ENCODE peak calls at places on chromosomes 6 and 20, in four cellular contexts. S, T, D and H are unnamed samples.
A peak's percentile ranks its signal among the peaks of the same experiment; 100 is the strongest.

GRCh38 chr20:37233471-37234253 is 28.0 kb downstream of the GHRH start:
- DNase-seq in T (no peak), S (no peak), D (no peak), H (no peak)

GRCh38 chr6:21073318-21073839 is 520.2 kb upstream of the SOX4 start:
- DNase-seq in S (no peak), D (no peak), T (no peak), H (no peak)

GRCh38 chr6:159473435-159473834 is 219.6 kb downstream of the SOD2 start:
- DNase-seq in D (no peak), S (no peak), T (no peak), H (peak; percentile 76)

GRCh38 chr6:34791164-34791841 is 580 bp upstream of the BLTP3A start:
- DNase-seq in D (peak; percentile 64), S (peak; percentile 51), T (peak; percentile 56), H (peak; percentile 71)

GRCh38 chr20:61263084-61263695 is 11.1 kb downstream of the CDH4 start:
- DNase-seq in T (no peak), D (no peak), S (no peak), H (no peak)

GRCh38 chr20:298755-299391 is 1.5 kb downstream of the ZCCHC3 start:
- DNase-seq in D (no peak), S (no peak), T (no peak), H (no peak)

GRCh38 chr6:161694995-161695394 is 421.1 kb upstream of the AGPAT4 start:
- DNase-seq in S (no peak), D (no peak), T (no peak), H (no peak)

GRCh38 chr20:44885392-44886275 is at the start of gene YWHAB:
- DNase-seq in D (peak; percentile 99), S (peak; percentile 99), T (peak; percentile 99), H (peak; percentile 99)

GRCh38 chr6:34462561-34462971 is 3.3 kb upstream of the PACSIN1 start:
- DNase-seq in D (peak; percentile 39), T (no peak), S (peak; percentile 50), H (no peak)

GRCh38 chr20:5806457-5807263 is 56.5 kb downstream of the SHLD1 start:
- DNase-seq in S (no peak), T (no peak), D (no peak), H (no peak)

GRCh38 chr6:25637946-25638345 is 14.1 kb upstream of the SCGN start:
- DNase-seq in D (peak; percentile 20), T (no peak), S (no peak), H (no peak)

GRCh38 chr6:84065718-84066290 is 32.2 kb downstream of the MRAP2 start:
- DNase-seq in D (no peak), T (no peak), S (no peak), H (no peak)

GRCh38 chr6:170189236-170189635 is 101.6 kb downstream of the DLL1 start:
- DNase-seq in S (no peak), D (no peak), T (no peak), H (no peak)

GRCh38 chr6:89936177-89936576 is 41.9 kb downstream of the GJA10 start:
- DNase-seq in D (no peak), S (no peak), T (no peak), H (no peak)

GRCh38 chr6:66662721-66663120 is 955.7 kb upstream of the EYS start:
- DNase-seq in D (no peak), S (no peak), T (no peak), H (no peak)

GRCh38 chr6:138258991-138259390 is 40.7 kb upstream of the PBOV1 start:
- DNase-seq in T (no peak), S (peak; percentile 61), D (no peak), H (no peak)

GRCh38 chr6:89311853-89312531 is 3.1 kb downstream of the GABRR2 start:
- DNase-seq in D (peak; percentile 55), T (peak; percentile 69), S (peak; percentile 75), H (peak; percentile 86)

GRCh38 chr20:17870063-17870740 is 98.4 kb downstream of the SNX5 start:
- DNase-seq in D (no peak), S (no peak), T (peak; percentile 74), H (no peak)

GRCh38 chr6:154410619-154411044 is 54.0 kb upstream of the IPCEF1 start:
- DNase-seq in T (peak; percentile 77), D (peak; percentile 28), S (no peak), H (peak; percentile 75)

GRCh38 chr6:40930555-40930954 is 108.5 kb downstream of the UNC5CL start:
- DNase-seq in D (peak; percentile 14), T (no peak), S (peak; percentile 38), H (no peak)

GRCh38 chr20:20711413-20711812 is 1.0 kb downstream of the RALGAPA2 start:
- DNase-seq in D (peak; percentile 38), S (no peak), T (no peak), H (no peak)

GRCh38 chr6:39152247-39152646 is 37.3 kb upstream of the SAYSD1 start:
- DNase-seq in S (no peak), D (no peak), T (no peak), H (no peak)

GRCh38 chr6:157428418-157429202 is 47.6 kb downstream of the ZDHHC14 start:
- DNase-seq in D (no peak), S (no peak), T (no peak), H (no peak)

GRCh38 chr20:60652615-60653014 is 599.4 kb upstream of the CDH4 start:
- DNase-seq in D (no peak), T (no peak), S (no peak), H (no peak)

GRCh38 chr6:14796974-14797762 is 448.7 kb upstream of the JARID2 start:
- DNase-seq in T (no peak), S (no peak), D (no peak), H (no peak)

GRCh38 chr20:63313349-63314014 is 20.5 kb downstream of the COL20A1 start:
- DNase-seq in D (no peak), T (no peak), S (no peak), H (no peak)

GRCh38 chr20:38414769-38415450 is 20.2 kb downstream of the SNHG17 start:
- DNase-seq in S (no peak), D (no peak), T (peak; percentile 13), H (no peak)

GRCh38 chr20:19104186-19104585 is 108.3 kb upstream of the SLC24A3 start:
- DNase-seq in D (no peak), S (no peak), T (no peak), H (no peak)

GRCh38 chr6:22343864-22344263 is 47.0 kb upstream of the PRL start:
- DNase-seq in T (no peak), D (no peak), S (no peak), H (no peak)
- TF ChIP-seq CTCF in T (no peak), D (no peak), S (no peak), H (no peak)

DNA sequence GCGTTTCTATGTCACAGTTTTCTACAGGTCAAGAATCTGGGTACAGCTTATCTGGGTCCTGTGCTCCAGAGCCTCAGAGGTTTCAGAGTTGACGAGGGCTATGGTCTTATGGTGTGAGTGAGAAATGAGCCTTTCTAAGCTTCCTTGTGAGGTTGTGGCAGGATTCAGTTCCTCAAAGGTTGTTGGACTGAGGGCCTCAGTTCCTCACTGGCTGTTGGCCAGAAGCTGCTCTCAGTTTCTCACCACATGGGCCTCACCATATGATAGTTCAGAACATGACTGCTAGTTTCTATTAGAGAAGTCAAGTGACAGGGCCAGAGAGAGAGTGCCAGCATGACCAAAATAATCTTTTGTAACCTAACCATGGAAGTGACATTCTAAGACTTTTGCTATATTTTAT is 96.1 kb downstream of the NUS1 start:
- DNase-seq in T (no peak), D (peak; percentile 13), S (no peak), H (no peak)
- TF ChIP-seq EP300 in T (no peak), D (no peak), S (no peak), H (no peak)

DNA sequence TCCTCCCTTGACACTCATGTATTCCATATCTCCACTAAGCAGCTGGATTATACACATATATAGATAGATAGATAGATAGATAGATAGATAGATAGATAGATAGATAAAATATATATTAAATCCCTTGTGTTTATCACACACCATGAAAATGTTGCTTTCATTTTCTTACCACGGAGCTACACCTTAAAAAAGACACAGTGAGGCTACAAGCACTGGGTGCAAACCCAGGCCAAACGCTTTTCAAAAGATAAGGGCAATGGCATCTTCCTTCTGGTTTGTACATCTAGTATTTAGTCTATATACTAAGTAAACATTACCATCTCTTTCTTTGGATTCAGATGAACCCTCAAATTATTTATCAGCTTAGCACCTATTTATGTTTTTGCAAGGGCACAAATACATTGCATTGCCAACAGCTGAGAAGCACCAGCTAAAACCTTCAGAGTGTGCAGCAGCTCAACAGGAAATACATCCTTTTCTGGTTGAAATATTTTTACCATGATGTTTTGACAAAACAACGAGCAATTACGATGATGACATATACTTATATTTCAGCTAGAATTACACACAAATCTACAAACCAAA is 377.2 kb downstream of the ESR1 start:
- DNase-seq in D (no peak), S (no peak), T (no peak), H (no peak)
- H3K4me3 ChIP-seq in D (peak overlapping the region; percentile 10), S (no peak overlapping the region), T (no peak overlapping the region), H (no peak overlapping the region)

GRCh38 chr20:50744143-50744792 is 12.9 kb downstream of the PARD6B start:
- DNase-seq in S (peak; percentile 68), D (peak; percentile 68), T (peak; percentile 78), H (peak; percentile 90)
- TF ChIP-seq CTCF in S (no peak), D (peak; percentile 8), T (peak; percentile 28), H (peak; percentile 41)